ENCODE peak calls at places on chromosomes 4 and X, in seven cellular contexts. One of them, this sample, is unnamed.

GRCh38 chrX:30576881-30577280 is 685 bp downstream of the TASL start:
- DNase-seq in AG09309: no peak
- DNase-seq in heart right ventricle: no peak
- DNase-seq in spleen: no peak
- DNase-seq in fibroblast of mammary gland: no peak
- DNase-seq in endodermal cell: no peak
- DNase-seq in choroid plexus epithelial cell: no peak
- DNase-seq in this sample: no peak

GRCh38 chr4:56160631-56161030 is 211.9 kb downstream of the CEP135 start:
- DNase-seq in AG09309: no peak
- DNase-seq in heart right ventricle: no peak
- DNase-seq in spleen: no peak
- DNase-seq in fibroblast of mammary gland: no peak
- DNase-seq in endodermal cell: no peak
- DNase-seq in choroid plexus epithelial cell: no peak
- DNase-seq in this sample: no peak

GRCh38 chr4:54998991-54999390 is 126.4 kb downstream of the KDR start:
- DNase-seq in AG09309: peak
- DNase-seq in heart right ventricle: no peak
- DNase-seq in spleen: no peak
- DNase-seq in fibroblast of mammary gland: peak
- DNase-seq in endodermal cell: no peak
- DNase-seq in choroid plexus epithelial cell: peak
- DNase-seq in this sample: peak

GRCh38 chr4:149031399-149031798 is 589.2 kb upstream of the NR3C2 start:
- DNase-seq in AG09309: no peak
- DNase-seq in heart right ventricle: no peak
- DNase-seq in spleen: no peak
- DNase-seq in fibroblast of mammary gland: peak
- DNase-seq in endodermal cell: peak
- DNase-seq in choroid plexus epithelial cell: peak
- DNase-seq in this sample: no peak

GRCh38 chr4:182643801-182644311 is 273.3 kb downstream of the DCTD start:
- DNase-seq in AG09309: peak
- DNase-seq in heart right ventricle: peak
- DNase-seq in spleen: no peak
- DNase-seq in fibroblast of mammary gland: peak
- DNase-seq in endodermal cell: no peak
- DNase-seq in choroid plexus epithelial cell: peak
- DNase-seq in this sample: peak

GRCh38 chr4:68079918-68080317 is 49.8 kb downstream of the TMPRSS11F start:
- DNase-seq in AG09309: no peak
- DNase-seq in heart right ventricle: no peak
- DNase-seq in spleen: no peak
- DNase-seq in fibroblast of mammary gland: no peak
- DNase-seq in endodermal cell: no peak
- DNase-seq in choroid plexus epithelial cell: no peak
- DNase-seq in this sample: no peak

GRCh38 chrX:12159799-12160198 is 21.5 kb downstream of the FRMPD4 start:
- DNase-seq in AG09309: no peak
- DNase-seq in heart right ventricle: no peak
- DNase-seq in spleen: no peak
- DNase-seq in fibroblast of mammary gland: no peak
- DNase-seq in endodermal cell: no peak
- DNase-seq in choroid plexus epithelial cell: no peak
- DNase-seq in this sample: no peak

GRCh38 chrX:146127617-146128016 is 310.0 kb downstream of the SLITRK2 start:
- DNase-seq in AG09309: no peak
- DNase-seq in heart right ventricle: no peak
- DNase-seq in spleen: no peak
- DNase-seq in fibroblast of mammary gland: no peak
- DNase-seq in endodermal cell: no peak
- DNase-seq in choroid plexus epithelial cell: no peak
- DNase-seq in this sample: no peak

GRCh38 chr4:184937745-184938144 is 80.5 kb upstream of the HELT start:
- DNase-seq in AG09309: no peak
- DNase-seq in heart right ventricle: no peak
- DNase-seq in spleen: no peak
- DNase-seq in fibroblast of mammary gland: peak
- DNase-seq in endodermal cell: no peak
- DNase-seq in choroid plexus epithelial cell: peak
- DNase-seq in this sample: peak

GRCh38 chr4:10893417-10893816 is 208.8 kb upstream of the CLNK start:
- DNase-seq in AG09309: no peak
- DNase-seq in heart right ventricle: no peak
- DNase-seq in spleen: no peak
- DNase-seq in fibroblast of mammary gland: no peak
- DNase-seq in endodermal cell: no peak
- DNase-seq in choroid plexus epithelial cell: peak
- DNase-seq in this sample: no peak

GRCh38 chrX:144006811-144007210 is 122.9 kb downstream of the UBE2NL start:
- DNase-seq in AG09309: peak
- DNase-seq in heart right ventricle: no peak
- DNase-seq in spleen: no peak
- DNase-seq in fibroblast of mammary gland: peak
- DNase-seq in endodermal cell: no peak
- DNase-seq in choroid plexus epithelial cell: peak
- DNase-seq in this sample: peak

GRCh38 chr4:2048831-2049230 is 10.3 kb upstream of the NAT8L start:
- DNase-seq in AG09309: no peak
- DNase-seq in heart right ventricle: no peak
- DNase-seq in spleen: no peak
- DNase-seq in fibroblast of mammary gland: peak
- DNase-seq in endodermal cell: no peak
- DNase-seq in choroid plexus epithelial cell: no peak
- DNase-seq in this sample: no peak

GRCh38 chr4:151541438-151542071 is 132.6 kb downstream of the FHIP1A start:
- DNase-seq in AG09309: peak
- DNase-seq in heart right ventricle: no peak
- DNase-seq in spleen: no peak
- DNase-seq in fibroblast of mammary gland: peak
- DNase-seq in endodermal cell: peak
- DNase-seq in choroid plexus epithelial cell: peak
- DNase-seq in this sample: no peak

GRCh38 chr4:186193851-186194250 is 2.5 kb downstream of the CYP4V2 start:
- DNase-seq in AG09309: no peak
- DNase-seq in heart right ventricle: no peak
- DNase-seq in spleen: no peak
- DNase-seq in fibroblast of mammary gland: no peak
- DNase-seq in endodermal cell: no peak
- DNase-seq in choroid plexus epithelial cell: no peak
- DNase-seq in this sample: no peak

GRCh38 chr4:42985971-42986370 is 93.5 kb downstream of the GRXCR1 start:
- DNase-seq in AG09309: no peak
- DNase-seq in heart right ventricle: no peak
- DNase-seq in spleen: no peak
- DNase-seq in fibroblast of mammary gland: no peak
- DNase-seq in endodermal cell: no peak
- DNase-seq in choroid plexus epithelial cell: no peak
- DNase-seq in this sample: no peak

GRCh38 chr4:185256444-185256843 is 47.0 kb downstream of the SNX25 start:
- DNase-seq in AG09309: no peak
- DNase-seq in heart right ventricle: no peak
- DNase-seq in spleen: no peak
- DNase-seq in fibroblast of mammary gland: peak
- DNase-seq in endodermal cell: no peak
- DNase-seq in choroid plexus epithelial cell: peak
- DNase-seq in this sample: no peak

GRCh38 chrX:118272237-118272636 is 73.7 kb upstream of the WDR44 start:
- DNase-seq in AG09309: no peak
- DNase-seq in heart right ventricle: no peak
- DNase-seq in spleen: no peak
- DNase-seq in fibroblast of mammary gland: peak
- DNase-seq in endodermal cell: no peak
- DNase-seq in choroid plexus epithelial cell: peak
- DNase-seq in this sample: peak

GRCh38 chrX:77426811-77427210 is 20.4 kb upstream of the FGF16 start:
- DNase-seq in AG09309: no peak
- DNase-seq in heart right ventricle: no peak
- DNase-seq in spleen: no peak
- DNase-seq in fibroblast of mammary gland: peak
- DNase-seq in endodermal cell: no peak
- DNase-seq in choroid plexus epithelial cell: no peak
- DNase-seq in this sample: no peak

GRCh38 chr4:109162759-109163158 is 139.7 kb downstream of the COL25A1 start:
- DNase-seq in AG09309: no peak
- DNase-seq in heart right ventricle: no peak
- DNase-seq in spleen: no peak
- DNase-seq in fibroblast of mammary gland: no peak
- DNase-seq in endodermal cell: peak
- DNase-seq in choroid plexus epithelial cell: no peak
- DNase-seq in this sample: no peak

GRCh38 chr4:88320780-88321373 is 36.5 kb upstream of the PPM1K start:
- DNase-seq in AG09309: no peak
- DNase-seq in heart right ventricle: no peak
- DNase-seq in spleen: peak
- DNase-seq in fibroblast of mammary gland: no peak
- DNase-seq in endodermal cell: peak
- DNase-seq in choroid plexus epithelial cell: peak
- DNase-seq in this sample: no peak

GRCh38 chr4:106486533-106486932 is 118.0 kb upstream of the GIMD1 start:
- DNase-seq in AG09309: no peak
- DNase-seq in heart right ventricle: no peak
- DNase-seq in spleen: no peak
- DNase-seq in fibroblast of mammary gland: no peak
- DNase-seq in endodermal cell: no peak
- DNase-seq in choroid plexus epithelial cell: no peak
- DNase-seq in this sample: peak

GRCh38 chr4:78484574-78484973 is 67.0 kb upstream of the ANXA3 start:
- DNase-seq in AG09309: no peak
- DNase-seq in heart right ventricle: no peak
- DNase-seq in spleen: no peak
- DNase-seq in fibroblast of mammary gland: no peak
- DNase-seq in endodermal cell: no peak
- DNase-seq in choroid plexus epithelial cell: no peak
- DNase-seq in this sample: no peak

GRCh38 chr4:151675366-151676060 is 85.3 kb downstream of the GATB start:
- DNase-seq in AG09309: no peak
- DNase-seq in heart right ventricle: no peak
- DNase-seq in spleen: no peak
- DNase-seq in fibroblast of mammary gland: peak
- DNase-seq in endodermal cell: no peak
- DNase-seq in choroid plexus epithelial cell: no peak
- DNase-seq in this sample: peak

GRCh38 chr4:94410678-94411206 is 41.0 kb upstream of the PDLIM5 start:
- DNase-seq in AG09309: no peak
- DNase-seq in heart right ventricle: peak
- DNase-seq in spleen: no peak
- DNase-seq in fibroblast of mammary gland: peak
- DNase-seq in endodermal cell: no peak
- DNase-seq in choroid plexus epithelial cell: peak
- DNase-seq in this sample: no peak
- H3K4me3 ChIP-seq in AG09309: no peak
- H3K4me3 ChIP-seq in heart right ventricle: no peak
- H3K4me3 ChIP-seq in spleen: no peak
- H3K4me3 ChIP-seq in fibroblast of mammary gland: no peak
- H3K4me3 ChIP-seq in endodermal cell: no peak
- H3K4me3 ChIP-seq in choroid plexus epithelial cell: no peak
- H3K4me3 ChIP-seq in this sample: no peak

DNA sequence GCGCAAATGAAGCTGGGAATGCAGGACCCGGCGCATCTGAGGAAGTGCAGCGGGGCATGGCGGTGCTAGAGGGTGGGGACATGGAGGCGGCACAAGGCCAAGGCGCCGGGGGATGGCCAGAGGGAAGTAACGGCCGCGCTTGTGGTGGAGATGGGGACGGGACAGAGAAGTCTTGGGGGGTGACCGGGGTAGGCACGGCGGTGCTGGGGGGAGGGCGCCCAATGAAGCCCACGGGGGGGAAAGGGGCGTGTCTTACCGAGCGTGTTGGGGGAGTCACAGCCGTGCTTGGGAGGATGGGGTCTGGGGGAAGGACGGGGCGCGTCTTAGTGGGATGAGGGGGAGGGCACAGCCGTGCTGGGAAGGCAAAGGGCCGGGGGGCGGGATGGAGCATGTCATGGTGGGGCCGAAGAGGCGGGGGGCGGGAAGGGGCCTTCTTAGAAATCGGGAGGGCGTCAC is 984 bp downstream of the ARSD start:
- DNase-seq in AG09309: no peak
- DNase-seq in heart right ventricle: peak
- DNase-seq in spleen: peak
- DNase-seq in fibroblast of mammary gland: no peak
- DNase-seq in endodermal cell: no peak
- DNase-seq in choroid plexus epithelial cell: no peak
- DNase-seq in this sample: no peak
- H3K4me3 ChIP-seq in AG09309: peak
- H3K4me3 ChIP-seq in heart right ventricle: peak
- H3K4me3 ChIP-seq in spleen: peak
- H3K4me3 ChIP-seq in fibroblast of mammary gland: peak
- H3K4me3 ChIP-seq in endodermal cell: peak
- H3K4me3 ChIP-seq in choroid plexus epithelial cell: peak
- H3K4me3 ChIP-seq in this sample: no peak

GRCh38 chrX:153744210-153745066 is 19.6 kb upstream of the PLXNB3 start:
- DNase-seq in AG09309: no peak
- DNase-seq in heart right ventricle: no peak
- DNase-seq in spleen: peak
- DNase-seq in fibroblast of mammary gland: no peak
- DNase-seq in endodermal cell: peak
- DNase-seq in choroid plexus epithelial cell: no peak
- DNase-seq in this sample: peak
- H3K4me3 ChIP-seq in AG09309: no peak
- H3K4me3 ChIP-seq in heart right ventricle: no peak
- H3K4me3 ChIP-seq in spleen: no peak
- H3K4me3 ChIP-seq in fibroblast of mammary gland: no peak
- H3K4me3 ChIP-seq in endodermal cell: no peak
- H3K4me3 ChIP-seq in choroid plexus epithelial cell: no peak
- H3K4me3 ChIP-seq in this sample: peak

GRCh38 chrX:15150578-15150977 is 119.3 kb downstream of the ASB9 start:
- DNase-seq in AG09309: no peak
- DNase-seq in heart right ventricle: no peak
- DNase-seq in spleen: no peak
- DNase-seq in fibroblast of mammary gland: no peak
- DNase-seq in endodermal cell: no peak
- DNase-seq in choroid plexus epithelial cell: no peak
- DNase-seq in this sample: no peak

GRCh38 chrX:15146515-15146914 is 123.4 kb downstream of the ASB9 start:
- DNase-seq in AG09309: no peak
- DNase-seq in heart right ventricle: no peak
- DNase-seq in spleen: no peak
- DNase-seq in fibroblast of mammary gland: peak
- DNase-seq in endodermal cell: peak
- DNase-seq in choroid plexus epithelial cell: peak
- DNase-seq in this sample: no peak

GRCh38 chrX:15151267-15152196 is 118.4 kb downstream of the ASB9 start:
- DNase-seq in AG09309: no peak
- DNase-seq in heart right ventricle: no peak
- DNase-seq in spleen: no peak
- DNase-seq in fibroblast of mammary gland: no peak
- DNase-seq in endodermal cell: no peak
- DNase-seq in choroid plexus epithelial cell: peak
- DNase-seq in this sample: no peak
- H3K4me3 ChIP-seq in AG09309: no peak
- H3K4me3 ChIP-seq in heart right ventricle: no peak
- H3K4me3 ChIP-seq in spleen: no peak
- H3K4me3 ChIP-seq in fibroblast of mammary gland: no peak
- H3K4me3 ChIP-seq in endodermal cell: no peak
- H3K4me3 ChIP-seq in choroid plexus epithelial cell: no peak
- H3K4me3 ChIP-seq in this sample: no peak

DNA sequence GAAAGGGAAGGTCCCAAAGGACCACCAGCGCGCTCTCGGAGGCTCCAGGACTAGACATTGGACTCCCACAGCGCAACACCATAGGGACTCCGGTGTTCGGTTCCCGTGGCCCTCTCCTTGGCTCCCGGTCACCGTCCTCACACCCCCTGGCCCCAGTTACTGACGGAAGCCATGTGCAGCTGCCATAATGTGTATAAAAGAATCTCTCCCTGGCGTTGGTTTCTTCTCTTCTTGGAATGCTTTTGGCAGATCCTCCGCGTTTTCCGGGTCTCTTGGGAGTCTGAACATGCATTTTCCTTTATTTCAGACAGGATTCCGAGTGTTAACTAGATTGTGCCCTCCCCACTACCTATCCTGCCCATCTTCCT is 69.7 kb downstream of the FBXO8 start:
- DNase-seq in AG09309: no peak
- DNase-seq in heart right ventricle: no peak
- DNase-seq in spleen: no peak
- DNase-seq in fibroblast of mammary gland: no peak
- DNase-seq in endodermal cell: peak
- DNase-seq in choroid plexus epithelial cell: no peak
- DNase-seq in this sample: no peak
- H3K4me3 ChIP-seq in AG09309: no peak
- H3K4me3 ChIP-seq in heart right ventricle: peak
- H3K4me3 ChIP-seq in spleen: no peak
- H3K4me3 ChIP-seq in fibroblast of mammary gland: peak
- H3K4me3 ChIP-seq in endodermal cell: peak
- H3K4me3 ChIP-seq in choroid plexus epithelial cell: no peak
- H3K4me3 ChIP-seq in this sample: no peak

This sample was measured in SJCRH30.